ENCODE peak calls at places on chromosomes 7 and 10, in four cellular contexts. N, O, R and X are unnamed samples. For H3K9me1, the result is how much of the 10 kb centered on the place peaks cover.

GRCh38 chr7:158325530-158326381 is 261.9 kb downstream of the PTPRN2 start:
- DNase-seq in O (no peak), N (no peak), R (no peak), X (no peak)

GRCh38 chr7:31850066-31850465 is 163.1 kb downstream of the PPP1R17 start:
- DNase-seq in N (no peak), O (no peak), R (peak), X (no peak)

GRCh38 chr7:71193099-71193810 is 61.3 kb downstream of the GALNT17 start:
- DNase-seq in R (no peak), N (no peak), O (no peak), X (no peak)

GRCh38 chr7:102230593-102230992 is 56.1 kb upstream of the SH2B2 start:
- DNase-seq in O (no peak), N (no peak), R (peak), X (no peak)

GRCh38 chr7:149837620-149838223 is 453 bp upstream of the ZNF862 start:
- DNase-seq in N (no peak), R (no peak), O (no peak), X (no peak)

GRCh38 chr7:87628780-87629569 is 777 bp downstream of the RUNDC3B start:
- DNase-seq in N (peak), O (no peak), R (no peak), X (no peak)

GRCh38 chr10:12712284-12712983 is 289.1 kb downstream of the CCDC3 start:
- DNase-seq in R (no peak), N (no peak), O (no peak), X (no peak)

GRCh38 chr7:22672892-22673637 is 53.9 kb upstream of the IL6 start:
- DNase-seq in O (no peak), N (no peak), R (peak), X (no peak)

GRCh38 chr10:121553455-121553854 is 44.8 kb downstream of the FGFR2 start:
- DNase-seq in O (no peak), N (no peak), R (no peak), X (no peak)

GRCh38 chr7:116953727-116954442 is 584 bp downstream of the ST7 start:
- DNase-seq in N (peak), O (peak), R (peak), X (no peak)

GRCh38 chr10:62112325-62112724 is 156.3 kb downstream of the RTKN2 start:
- DNase-seq in N (peak), R (no peak), O (no peak), X (no peak)

GRCh38 chr7:95725170-95725569 is 47.2 kb upstream of the DYNC1I1 start:
- DNase-seq in R (no peak), O (no peak), N (peak), X (no peak)

GRCh38 chr7:4144171-4144701 is 537.9 kb upstream of the FOXK1 start:
- DNase-seq in R (no peak), O (no peak), N (no peak), X (no peak)

GRCh38 chr7:44286618-44287487 is 38.5 kb downstream of the CAMK2B start:
- DNase-seq in N (no peak), R (no peak), O (no peak), X (no peak)

GRCh38 chr7:10483671-10484070 is 490.0 kb upstream of the PHF14 start:
- DNase-seq in N (no peak), O (no peak), R (no peak), X (peak)

GRCh38 chr10:74026428-74026979 is 28.6 kb downstream of the VCL start:
- DNase-seq in R (no peak), O (peak), N (no peak), X (no peak)

GRCh38 chr10:78207216-78207615 is 173.6 kb downstream of the RPS24 start:
- DNase-seq in N (no peak), R (no peak), O (no peak), X (no peak)

GRCh38 chr7:4702961-4703512 is 20.9 kb downstream of the FOXK1 start:
- DNase-seq in N (no peak), O (no peak), R (no peak), X (no peak)

GRCh38 chr7:4189151-4189570 is 492.9 kb upstream of the FOXK1 start:
- DNase-seq in N (no peak), O (no peak), R (peak), X (peak)

GRCh38 chr7:25638590-25638989 is 410.3 kb upstream of the NPVF start:
- DNase-seq in N (no peak), R (no peak), O (no peak), X (no peak)

GRCh38 chr7:75599244-75599771 is 107.2 kb downstream of the SPDYE5 start:
- DNase-seq in N (peak), R (no peak), O (no peak), X (no peak)

GRCh38 chr7:64602086-64602485 is 39.2 kb upstream of the ZNF680 start:
- DNase-seq in N (no peak), R (peak), O (no peak), X (no peak)

GRCh38 chr7:141697211-141697871 is 4.6 kb downstream of the DENND11 start:
- DNase-seq in R (peak), N (peak), O (no peak), X (no peak)

GRCh38 chr7:95628831-95629439 is 32.6 kb upstream of the PDK4 start:
- DNase-seq in R (peak), O (no peak), N (peak), X (no peak)

GRCh38 chr7:131753620-131754222 is 197.3 kb upstream of the PODXL start:
- DNase-seq in O (no peak), R (no peak), N (peak), X (no peak)

GRCh38 chr7:27116962-27117686 is 13.4 kb downstream of the HOXA4 start:
- DNase-seq in N (peak), O (no peak), R (peak), X (no peak)

GRCh38 chr10:124697837-124698559 is 46.2 kb downstream of the FAM53B start:
- DNase-seq in N (no peak), R (peak), O (no peak), X (no peak)

GRCh38 chr7:31083205-31083801 is 31.2 kb downstream of the ADCYAP1R1 start:
- DNase-seq in R (no peak), O (no peak), N (no peak), X (no peak)

GRCh38 chr7:17501461-17502208 is 203.2 kb downstream of the AHR start:
- DNase-seq in O (no peak), R (peak), N (no peak), X (no peak)

GRCh38 chr10:49627644-49628247 is 13.9 kb downstream of the CHAT start:
- DNase-seq in R (no peak), O (no peak), N (no peak), X (no peak)

GRCh38 chr10:49622426-49623425 is 8.9 kb downstream of the CHAT start:
- DNase-seq in R (no peak), N (no peak), O (no peak), X (no peak)

GRCh38 chr10:49624629-49625028 is 10.8 kb downstream of the CHAT start:
- DNase-seq in R (no peak), O (no peak), N (no peak), X (no peak)

GRCh38 chr10:49627031-49627430 is 13.2 kb downstream of the CHAT start:
- DNase-seq in O (no peak), N (no peak), R (no peak), X (no peak)

DNA sequence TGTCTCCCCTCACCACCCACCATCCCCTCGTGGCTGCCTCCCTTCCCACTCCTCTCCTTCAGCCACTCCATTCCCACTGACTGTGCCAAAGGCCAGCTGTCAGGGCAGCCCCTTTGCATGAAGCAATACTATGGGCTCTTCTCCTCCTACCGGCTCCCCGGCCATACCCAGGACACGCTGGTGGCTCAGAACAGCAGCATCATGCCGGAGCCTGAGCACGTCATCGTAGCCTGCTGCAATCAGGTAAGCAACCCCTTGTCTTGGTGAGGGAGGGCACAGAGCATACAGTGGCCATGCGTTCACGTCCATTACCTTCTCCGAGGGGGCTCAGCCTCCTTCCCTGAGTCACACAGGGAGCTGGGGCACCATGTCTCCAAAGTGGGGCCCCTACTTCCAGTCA is 11.6 kb downstream of the CHAT start:
- DNase-seq in N (no peak), O (no peak), R (no peak), X (no peak)
- H3K9me1 ChIP-seq in N (under half), O (under half), R (under half), X (under half)

GRCh38 chr7:91265693-91266066 is 1.4 kb downstream of the FZD1 start:
- DNase-seq in O (no peak), N (peak), R (no peak), X (no peak)
- H2AFZ ChIP-seq in O (no peak), N (peak), R (peak), X (peak)

GRCh38 chr7:29965030-29965429 is 24.6 kb downstream of the SCRN1 start:
- DNase-seq in N (no peak), R (no peak), O (no peak), X (no peak)
- H3K9me1 ChIP-seq in N (under half), R (under half), O (under half), X (under half)

GRCh38 chr7:143322646-143323343 is 6.9 kb downstream of the CLCN1 start:
- DNase-seq in R (no peak), N (peak), O (no peak), X (no peak)

GRCh38 chr7:143325215-143325614 is 9.3 kb downstream of the CLCN1 start:
- DNase-seq in O (no peak), R (peak), N (no peak), X (no peak)

GRCh38 chr7:143321242-143321641 is 5.3 kb downstream of the CLCN1 start:
- DNase-seq in O (no peak), N (no peak), R (no peak), X (no peak)

GRCh38 chr7:143321734-143322133 is 5.8 kb downstream of the CLCN1 start:
- DNase-seq in N (no peak), R (no peak), O (no peak), X (no peak)

GRCh38 chr7:143323650-143324049 is 7.7 kb downstream of the CLCN1 start:
- DNase-seq in N (no peak), R (no peak), O (no peak), X (no peak)
- H2AFZ ChIP-seq in N (no peak), R (peak), O (no peak), X (no peak)

GRCh38 chr7:135672560-135673359 is 10.4 kb downstream of the STMP1 start:
- DNase-seq in N (peak), O (peak), R (peak), X (no peak)

GRCh38 chr7:135670179-135670578 is 7.9 kb downstream of the STMP1 start:
- DNase-seq in O (no peak), N (no peak), R (peak), X (no peak)

GRCh38 chr7:135678612-135679575 is 16.6 kb downstream of the STMP1 start:
- DNase-seq in R (peak), O (no peak), N (peak), X (peak)

GRCh38 chr7:135669774-135670173 is 7.5 kb downstream of the STMP1 start:
- DNase-seq in O (no peak), N (no peak), R (no peak), X (no peak)

DNA sequence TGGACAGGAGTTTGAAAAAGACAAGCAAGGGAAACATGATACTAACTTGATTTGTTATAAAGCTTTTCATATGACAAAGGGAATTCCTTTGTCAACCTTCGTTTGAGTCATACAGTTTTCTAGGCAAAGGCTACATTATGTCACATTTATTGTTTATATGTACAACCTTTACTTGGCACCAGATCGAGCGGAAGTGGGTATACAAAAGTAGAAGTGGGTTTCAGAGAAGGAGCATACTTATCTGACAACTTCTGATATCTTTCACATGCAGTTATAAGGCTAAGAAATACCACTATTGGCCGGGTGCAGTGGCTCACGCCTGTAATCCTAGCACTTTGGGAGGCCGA is 11.0 kb downstream of the STMP1 start:
- DNase-seq in R (peak), N (peak), O (no peak), X (no peak)
- H3K9me1 ChIP-seq in R (under half), N (under half), O (under half), X (under half)

GRCh38 chr10:50333872-50334271 is 82.6 kb upstream of the ASAH2 start:
- DNase-seq in N (no peak), R (no peak), O (no peak), X (no peak)
- H2AFZ ChIP-seq in N (no peak), R (no peak), O (no peak), X (no peak)